ENCODE peak calls at places on chromosomes 16 and 17, in six cellular contexts. T is Right ventricle myocardium inferior; V is activated CD4-positive, alpha-beta T cell treated with anti-CD3 and anti-CD28 coated beads for 4 hours; D is non-pigmented ciliary epithelial cell; A is RCC 7860; O is tibial artery. P is an unnamed sample.

GRCh38 chr16:66486773-66487579 is 59.9 kb downstream of the BEAN1 start:
- DNase-seq in T (no peak), O (peak), D (no peak), V (no peak), A (peak), P (no peak)

GRCh38 chr16:84595052-84595481 is 22.8 kb downstream of the COTL1 start:
- DNase-seq in D (no peak), T (no peak), V (no peak), O (no peak), A (no peak), P (no peak)

GRCh38 chr16:65786916-65787315 is 579.6 kb upstream of the CDH5 start:
- DNase-seq in T (no peak), O (no peak), A (no peak), D (no peak), V (no peak), P (no peak)

GRCh38 chr17:76268991-76269981 is 4.1 kb downstream of the UBALD2 start:
- DNase-seq in A (no peak), V (no peak), D (no peak), O (no peak), T (peak), P (peak)

GRCh38 chr17:76481091-76481655 is 13.8 kb downstream of the AANAT start:
- DNase-seq in O (no peak), D (no peak), T (peak), V (no peak), A (no peak), P (peak)

GRCh38 chr17:57916925-57917858 is 38.0 kb downstream of the CUEDC1 start:
- DNase-seq in A (peak), O (no peak), D (no peak), V (peak), T (no peak), P (no peak)

GRCh38 chr16:85370881-85371651 is 242.1 kb upstream of the GSE1 start:
- DNase-seq in V (no peak), O (peak), T (no peak), A (no peak), D (no peak), P (no peak)

GRCh38 chr17:79915850-79916430 is 76.7 kb upstream of the CBX4 start:
- DNase-seq in A (peak), O (no peak), D (no peak), V (no peak), T (no peak), P (no peak)

GRCh38 chr16:22323998-22324786 is 27.0 kb downstream of the POLR3E start:
- DNase-seq in O (no peak), T (peak), D (no peak), V (no peak), A (no peak), P (no peak)

P was measured in GM12892.